ENCODE peak calls at places on chromosomes 13 and 19, in five cellular contexts. M, I, L, D and E are unnamed samples.

GRCh38 chr19:51599084-51599483 is 28.0 kb downstream of the ZNF175 start:
- DNase-seq in I (no peak), M (no peak), L (no peak), D (peak), E (no peak)

GRCh38 chr13:31242342-31242741 is 42.6 kb downstream of the B3GLCT start:
- DNase-seq in L (peak), D (no peak), I (no peak), M (peak), E (no peak)

GRCh38 chr19:56360841-56361240 is 32.5 kb downstream of the ZNF582 start:
- DNase-seq in L (no peak), I (no peak), M (no peak), D (no peak), E (no peak)

GRCh38 chr13:75038315-75038881 is 443.6 kb downstream of the TBC1D4 start:
- DNase-seq in M (no peak), I (no peak), D (no peak), L (no peak), E (no peak)

GRCh38 chr13:31733066-31733465 is 6.3 kb upstream of the RXFP2 start:
- DNase-seq in L (peak), M (peak), D (no peak), I (no peak), E (no peak)

GRCh38 chr13:51781246-51782022 is 22.5 kb downstream of the DHRS12 start:
- DNase-seq in D (no peak), M (peak), L (peak), I (no peak), E (no peak)

GRCh38 chr13:113399755-113400149 is 35.8 kb upstream of the GRTP1 start:
- DNase-seq in I (no peak), L (no peak), M (no peak), D (no peak), E (no peak)

GRCh38 chr13:80873589-80873988 is 532.7 kb upstream of the SPRY2 start:
- DNase-seq in M (peak), D (no peak), L (no peak), I (no peak), E (no peak)

GRCh38 chr19:7304200-7304599 is 10.0 kb upstream of the INSR start:
- DNase-seq in L (no peak), I (no peak), D (no peak), M (no peak), E (no peak)

DNA sequence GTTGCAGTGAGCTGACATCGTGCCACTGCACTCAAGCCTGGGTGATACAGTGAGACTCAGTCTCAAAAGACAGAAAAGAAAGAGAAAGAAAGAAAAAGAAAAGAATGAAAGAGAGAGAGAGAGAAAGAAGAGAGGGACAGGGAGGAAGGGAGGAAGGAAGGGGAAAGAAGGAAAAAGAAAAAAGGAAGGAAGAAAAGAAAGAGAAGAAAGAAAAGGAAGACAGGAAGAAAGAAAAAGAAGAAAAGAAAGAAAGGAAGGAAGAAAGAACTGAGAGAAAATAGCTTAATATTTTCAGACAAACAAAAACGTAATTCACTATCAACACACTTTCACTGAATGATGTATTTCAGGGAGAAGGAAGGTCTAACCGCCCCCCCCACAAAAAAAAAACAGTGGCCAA is 39.3 kb downstream of the ESD start:
- DNase-seq in I (no peak), M (no peak), D (no peak), L (no peak), E (no peak)
- TF ChIP-seq CTCF in I (no peak), M (no peak), D (no peak), L (no peak), E (no peak)

DNA sequence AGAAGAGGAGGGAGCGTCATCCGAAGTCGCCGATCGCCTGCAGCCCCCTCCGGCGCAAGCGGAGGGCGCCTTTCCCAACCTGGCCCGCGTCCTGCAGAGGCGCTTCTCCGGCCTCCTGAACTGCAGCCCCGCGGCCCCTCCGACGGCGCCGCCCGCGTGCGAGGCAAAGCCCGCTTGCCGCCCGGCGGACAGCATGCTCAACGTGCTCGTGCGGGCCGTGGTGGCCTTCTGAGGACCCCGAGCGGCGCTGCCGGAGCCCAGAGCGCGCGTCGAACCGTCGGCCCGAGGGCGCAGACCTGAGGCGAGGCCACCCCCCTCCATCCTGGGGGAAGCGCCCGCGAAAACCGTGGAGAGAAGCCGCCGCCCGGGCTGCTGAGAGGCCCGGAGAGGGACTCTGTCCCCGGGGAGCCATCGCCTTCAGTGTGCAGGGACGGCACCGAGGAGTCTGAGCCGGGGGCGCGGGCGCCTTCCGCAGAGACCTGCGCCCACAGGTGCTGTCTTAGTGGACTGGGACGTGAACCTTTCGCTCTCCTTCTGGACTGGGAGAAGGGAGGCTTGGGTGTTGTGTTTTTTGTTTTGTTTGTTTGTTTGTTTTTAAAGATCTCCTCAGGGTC is 3.5 kb downstream of the IER2 start:
- DNase-seq in M (peak), L (peak), I (peak), D (peak), E (no peak)
- TF ChIP-seq CTCF in M (peak), L (peak), I (no peak), D (no peak), E (peak)

DNA sequence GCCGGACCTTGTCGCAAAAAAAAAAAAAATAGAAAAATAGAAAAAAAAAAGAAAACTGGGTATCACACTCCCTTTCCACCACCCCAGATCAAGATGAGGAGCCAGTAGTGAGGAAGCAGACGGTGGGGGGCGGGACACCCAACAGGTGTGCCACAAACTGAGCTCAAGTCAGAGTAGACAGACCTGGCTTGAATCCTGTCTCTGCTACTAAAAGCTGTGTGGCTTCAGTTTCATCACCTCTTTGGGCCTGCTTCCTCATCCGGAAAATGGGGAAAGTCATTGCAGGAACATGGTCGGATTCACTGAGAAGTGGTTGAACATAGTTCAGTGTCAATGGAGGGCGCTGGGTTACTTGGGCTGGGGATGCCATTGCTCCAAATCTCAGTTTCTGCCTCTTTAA is 2.9 kb downstream of the HIF3A start:
- DNase-seq in D (no peak), M (no peak), L (peak), I (no peak), E (no peak)
- TF ChIP-seq CTCF in D (no peak), M (no peak), L (no peak), I (no peak), E (no peak)

GRCh38 chr19:47348819-47349795 is at the start of gene DHX34:
- DNase-seq in L (peak), D (peak), M (peak), I (peak), E (peak)
- TF ChIP-seq CTCF in L (peak), D (peak), M (peak), I (peak), E (peak)